ENCODE peak calls at places on chromosome 22, in six cellular contexts. N is astrocyte of the cerebellum, Y is RWPE1, T is stomach, H is breast epithelium, P is cardiac fibroblast. I is an unnamed sample.
A peak's percentile ranks its signal among the peaks of the same experiment; 100 is the strongest.

GRCh38 chr22:49608228-49608627 is 219.4 kb downstream of the BRD1 start:
- DNase-seq in N (no peak), P (no peak), Y (no peak), H (no peak), T (no peak), I (no peak)

GRCh38 chr22:48882636-48883200 is 945.0 kb downstream of the BRD1 start:
- DNase-seq in T (no peak), Y (no peak), P (no peak), N (no peak), H (no peak), I (no peak)

GRCh38 chr22:25111579-25112517 is 87.8 kb upstream of the CRYBB3 start:
- DNase-seq in N (no peak), P (no peak), Y (no peak), H (peak; percentile 61), T (peak; percentile 87), I (peak; percentile 73)

GRCh38 chr22:36823177-36823839 is 6.5 kb upstream of the PVALB start:
- DNase-seq in N (no peak), H (no peak), Y (no peak), T (no peak), P (no peak), I (no peak)

GRCh38 chr22:17581631-17582030 is 18.3 kb downstream of the SLC25A18 start:
- DNase-seq in T (no peak), N (no peak), P (no peak), H (no peak), Y (no peak), I (no peak)

GRCh38 chr22:41028841-41029240 is 63.6 kb upstream of the EP300 start:
- DNase-seq in Y (peak; percentile 59), P (peak; percentile 97), T (no peak), N (peak; percentile 80), H (no peak), I (no peak)

GRCh38 chr22:20244744-20245576 is 23.2 kb downstream of the RTN4R start:
- DNase-seq in Y (no peak), N (no peak), P (no peak), H (no peak), T (no peak), I (no peak)

GRCh38 chr22:36756031-36756430 is 19.9 kb downstream of the IFT27 start:
- DNase-seq in P (no peak), N (no peak), H (no peak), Y (no peak), T (no peak), I (no peak)

GRCh38 chr22:36986242-36986821 is 32.9 kb downstream of the TST start:
- DNase-seq in T (peak; percentile 49), H (no peak), P (peak; percentile 42), N (no peak), Y (no peak), I (no peak)

GRCh38 chr22:46845281-46846153 is 83.1 kb downstream of the TBC1D22A start:
- DNase-seq in T (no peak), N (peak; percentile 67), Y (no peak), H (no peak), P (peak; percentile 74), I (no peak)
- TF ChIP-seq CTCF in T (no peak), N (peak; percentile 55), Y (peak; percentile 35), H (peak; percentile 42), P (peak; percentile 48), I (peak; percentile 4)

GRCh38 chr22:45832180-45832579 is 144.8 kb downstream of the WNT7B start:
- DNase-seq in H (no peak), P (no peak), T (no peak), Y (no peak), N (no peak), I (no peak)
- TF ChIP-seq CTCF in H (no peak), P (no peak), T (no peak), Y (no peak), N (no peak), I (no peak)

DNA sequence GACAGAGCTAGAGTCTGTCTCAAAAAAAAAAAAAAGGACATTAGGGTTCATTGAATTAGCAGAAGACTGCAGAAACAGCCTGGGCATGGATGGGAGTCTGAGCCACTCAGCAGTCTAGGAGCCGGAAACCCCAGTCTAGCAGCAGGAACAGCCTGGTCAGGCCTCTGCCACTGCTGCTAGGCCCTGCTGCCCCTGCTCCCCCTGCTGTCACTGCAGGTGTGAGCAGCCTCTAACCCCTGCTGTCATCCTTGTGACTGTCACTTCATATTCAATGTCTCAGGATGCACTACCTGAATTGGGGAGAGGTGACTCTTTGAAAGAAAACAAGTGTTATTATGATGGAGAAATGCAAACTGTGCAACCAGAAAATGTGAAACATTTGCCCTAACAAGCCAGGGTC is 7.0 kb upstream of the DDX17 start:
- DNase-seq in Y (no peak), T (no peak), N (no peak), H (no peak), P (no peak), I (no peak)
- TF ChIP-seq CTCF in Y (no peak), T (no peak), N (no peak), H (no peak), P (no peak), I (no peak)

DNA sequence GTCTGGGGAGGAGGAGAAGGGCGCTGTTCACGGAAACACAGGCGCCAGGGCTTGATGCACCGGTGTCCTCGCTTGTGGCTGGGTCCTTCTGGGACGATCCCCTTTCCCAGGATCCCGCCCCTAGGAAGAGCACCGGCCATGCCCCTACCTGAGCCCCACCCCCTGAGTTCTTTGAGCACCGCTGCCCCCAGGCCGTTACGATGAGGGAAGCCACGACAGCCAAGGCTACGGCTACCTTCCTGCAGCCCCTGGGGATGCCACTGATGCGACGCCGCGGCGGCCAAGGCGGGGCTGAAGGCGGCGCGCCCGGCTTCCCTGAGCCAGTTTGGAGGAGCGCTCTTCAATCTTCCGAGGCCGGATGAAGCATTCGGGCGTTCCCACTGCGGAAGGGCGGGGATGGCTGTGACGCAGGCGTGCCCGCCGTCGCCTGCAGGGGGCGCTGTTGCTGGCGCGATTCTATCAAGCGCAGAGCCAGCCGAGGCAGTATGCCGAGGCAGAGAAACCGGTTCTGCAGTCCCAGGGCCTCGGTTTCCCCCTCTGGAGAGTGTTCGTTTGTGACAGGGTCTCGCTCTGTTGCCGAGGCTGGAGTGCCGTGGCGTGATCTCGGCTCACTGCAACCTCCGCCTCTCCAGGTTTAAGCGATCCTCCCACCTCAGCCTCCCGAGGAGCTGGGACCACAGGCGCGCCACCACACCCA is 9.7 kb upstream of the NEFH start:
- DNase-seq in P (peak; percentile 68), N (no peak), H (peak; percentile 45), Y (peak; percentile 66), T (peak; percentile 63), I (no peak)
- TF ChIP-seq CTCF in P (peak; percentile 91), N (peak; percentile 84), H (peak; percentile 63), Y (peak; percentile 90), T (no peak), I (peak; percentile 39)

GRCh38 chr22:47012589-47013365 is 250.3 kb downstream of the TBC1D22A start:
- DNase-seq in N (peak; percentile 70), Y (no peak), T (no peak), P (no peak), H (peak; percentile 62), I (no peak)
- TF ChIP-seq CTCF in N (peak; percentile 42), Y (no peak), T (no peak), P (peak; percentile 12), H (no peak), I (no peak)